ENCODE peak calls at places on chromosomes 16 and 17, in four cellular contexts. One of them, this sample, is unnamed. For H3K79me2 and H3K27me3, the result is how much of the 10 kb centered on the place peaks cover.

GRCh38 chr17:8122391-8122922 is 1.4 kb downstream of the HES7 start:
- DNase-seq in GM23338: peak
- DNase-seq in GM12878: no peak
- DNase-seq in H9: peak
- DNase-seq in this sample: no peak

GRCh38 chr16:58661199-58661830 is 23.3 kb downstream of the SLC38A7 start:
- DNase-seq in GM23338: peak
- DNase-seq in GM12878: no peak
- DNase-seq in H9: peak
- DNase-seq in this sample: no peak

GRCh38 chr17:78665952-78666920 is 89.0 kb upstream of the DNAH17 start:
- DNase-seq in GM23338: no peak
- DNase-seq in GM12878: no peak
- DNase-seq in H9: no peak
- DNase-seq in this sample: no peak

GRCh38 chr16:56198755-56199114 is 7.4 kb downstream of the GNAO1 start:
- DNase-seq in GM12878: no peak
- DNase-seq in H9: no peak
- DNase-seq in GM23338: no peak
- DNase-seq in this sample: no peak

GRCh38 chr16:59148756-59149155 is 414.6 kb upstream of the GOT2 start:
- DNase-seq in GM12878: no peak
- DNase-seq in H9: no peak
- DNase-seq in GM23338: no peak
- DNase-seq in this sample: no peak

GRCh38 chr16:73878616-73879015 is 418.0 kb upstream of the PSMD7 start:
- DNase-seq in GM23338: peak
- DNase-seq in H9: no peak
- DNase-seq in GM12878: peak
- DNase-seq in this sample: no peak

GRCh38 chr16:20300312-20301097 is 26.8 kb downstream of the GP2 start:
- DNase-seq in GM23338: peak
- DNase-seq in H9: peak
- DNase-seq in GM12878: peak
- DNase-seq in this sample: peak

GRCh38 chr17:61000911-61001310 is 323.3 kb downstream of the BCAS3 start:
- DNase-seq in GM23338: peak
- DNase-seq in GM12878: no peak
- DNase-seq in H9: no peak
- DNase-seq in this sample: no peak

GRCh38 chr16:86895609-86896008 is 317.3 kb downstream of the FOXL1 start:
- DNase-seq in H9: no peak
- DNase-seq in GM12878: no peak
- DNase-seq in GM23338: peak
- DNase-seq in this sample: no peak

GRCh38 chr16:66412182-66412581 is 14.9 kb upstream of the BEAN1 start:
- DNase-seq in GM23338: no peak
- DNase-seq in GM12878: no peak
- DNase-seq in H9: no peak
- DNase-seq in this sample: no peak

GRCh38 chr17:21358682-21359482 is 17.3 kb upstream of the KCNJ12 start:
- DNase-seq in GM12878: no peak
- DNase-seq in GM23338: no peak
- DNase-seq in H9: no peak
- DNase-seq in this sample: no peak

GRCh38 chr17:80761421-80761871 is 216.8 kb downstream of the RPTOR start:
- DNase-seq in GM12878: no peak
- DNase-seq in H9: no peak
- DNase-seq in GM23338: no peak
- DNase-seq in this sample: peak

GRCh38 chr17:72416905-72417304 is 296.1 kb downstream of the SOX9 start:
- DNase-seq in GM12878: no peak
- DNase-seq in H9: no peak
- DNase-seq in GM23338: no peak
- DNase-seq in this sample: no peak

GRCh38 chr17:40062347-40063033 is at the start of gene THRA:
- DNase-seq in GM23338: peak
- DNase-seq in GM12878: no peak
- DNase-seq in H9: peak
- DNase-seq in this sample: no peak

GRCh38 chr17:68972119-68972704 is 17.0 kb upstream of the ABCA8 start:
- DNase-seq in GM23338: peak
- DNase-seq in GM12878: no peak
- DNase-seq in H9: no peak
- DNase-seq in this sample: no peak

GRCh38 chr17:75049057-75049456 is 2.0 kb downstream of the KCTD2 start:
- DNase-seq in GM12878: no peak
- DNase-seq in H9: no peak
- DNase-seq in GM23338: no peak
- DNase-seq in this sample: no peak

GRCh38 chr16:11203111-11203623 is 52.8 kb downstream of the SOCS1 start:
- DNase-seq in GM12878: no peak
- DNase-seq in GM23338: no peak
- DNase-seq in H9: no peak
- DNase-seq in this sample: no peak

GRCh38 chr17:65100316-65101140 is 36.6 kb upstream of the RGS9 start:
- DNase-seq in H9: peak
- DNase-seq in GM12878: peak
- DNase-seq in GM23338: peak
- DNase-seq in this sample: no peak

GRCh38 chr16:3575491-3575890 is 1.7 kb downstream of the NLRC3 start:
- DNase-seq in GM12878: no peak
- DNase-seq in GM23338: no peak
- DNase-seq in H9: no peak
- DNase-seq in this sample: no peak

GRCh38 chr17:34578016-34578415 is 1.4 kb upstream of the TMEM132E start:
- DNase-seq in GM23338: peak
- DNase-seq in H9: peak
- DNase-seq in GM12878: no peak
- DNase-seq in this sample: no peak

GRCh38 chr17:73697872-73698271 is 53.6 kb upstream of the SDK2 start:
- DNase-seq in H9: peak
- DNase-seq in GM12878: no peak
- DNase-seq in GM23338: peak
- DNase-seq in this sample: no peak

GRCh38 chr17:52128721-52129120 is 29.8 kb downstream of the CA10 start:
- DNase-seq in GM23338: no peak
- DNase-seq in GM12878: no peak
- DNase-seq in H9: no peak
- DNase-seq in this sample: no peak

GRCh38 chr16:154223-155030 is 2.0 kb downstream of the HBZ start:
- DNase-seq in H9: peak
- DNase-seq in GM23338: peak
- DNase-seq in GM12878: no peak
- DNase-seq in this sample: no peak

GRCh38 chr17:29524692-29525091 is 42.1 kb downstream of the ABHD15 start:
- DNase-seq in H9: no peak
- DNase-seq in GM12878: no peak
- DNase-seq in GM23338: no peak
- DNase-seq in this sample: no peak

GRCh38 chr16:87324411-87325275 is 7.5 kb upstream of the C16orf95 start:
- DNase-seq in GM12878: no peak
- DNase-seq in GM23338: peak
- DNase-seq in H9: peak
- DNase-seq in this sample: no peak

GRCh38 chr17:27247071-27247957 is 46.6 kb upstream of the WSB1 start:
- DNase-seq in GM12878: no peak
- DNase-seq in H9: no peak
- DNase-seq in GM23338: no peak
- DNase-seq in this sample: no peak

GRCh38 chr17:62001105-62001504 is 64.0 kb downstream of the MED13 start:
- DNase-seq in GM12878: no peak
- DNase-seq in H9: no peak
- DNase-seq in GM23338: no peak
- DNase-seq in this sample: no peak
- H3K79me2 ChIP-seq in GM12878: under half
- H3K79me2 ChIP-seq in H9: under half
- H3K79me2 ChIP-seq in GM23338: half or more
- H3K79me2 ChIP-seq in this sample: under half

GRCh38 chr17:48326311-48326710 is 103.7 kb downstream of the SKAP1 start:
- DNase-seq in GM12878: no peak
- DNase-seq in GM23338: no peak
- DNase-seq in H9: no peak
- DNase-seq in this sample: no peak
- H3K27me3 ChIP-seq in GM12878: under half
- H3K27me3 ChIP-seq in GM23338: under half
- H3K27me3 ChIP-seq in H9: under half
- H3K27me3 ChIP-seq in this sample: under half

GRCh38 chr16:1708083-1708767 is 2.2 kb downstream of the MAPK8IP3 start:
- DNase-seq in H9: no peak
- DNase-seq in GM12878: no peak
- DNase-seq in GM23338: no peak
- DNase-seq in this sample: no peak
- H3K79me2 ChIP-seq in H9: under half
- H3K79me2 ChIP-seq in GM12878: under half
- H3K79me2 ChIP-seq in GM23338: half or more
- H3K79me2 ChIP-seq in this sample: half or more

GRCh38 chr16:2284797-2285576 is 17.1 kb upstream of the RNPS1 start:
- DNase-seq in GM23338: no peak
- DNase-seq in GM12878: no peak
- DNase-seq in H9: no peak
- DNase-seq in this sample: no peak
- H3K27me3 ChIP-seq in GM23338: under half
- H3K27me3 ChIP-seq in GM12878: under half
- H3K27me3 ChIP-seq in H9: under half
- H3K27me3 ChIP-seq in this sample: under half

GRCh38 chr16:68377221-68377620 is 66.4 kb downstream of the PRMT7 start:
- DNase-seq in GM12878: no peak
- DNase-seq in GM23338: no peak
- DNase-seq in H9: no peak
- DNase-seq in this sample: no peak
- H3K79me2 ChIP-seq in GM12878: under half
- H3K79me2 ChIP-seq in GM23338: under half
- H3K79me2 ChIP-seq in H9: under half
- H3K79me2 ChIP-seq in this sample: under half

GRCh38 chr17:46770439-46770817 is 48.1 kb downstream of the WNT3 start:
- DNase-seq in GM23338: peak
- DNase-seq in H9: no peak
- DNase-seq in GM12878: no peak
- DNase-seq in this sample: no peak
- H3K27me3 ChIP-seq in GM23338: half or more
- H3K27me3 ChIP-seq in H9: under half
- H3K27me3 ChIP-seq in GM12878: under half
- H3K27me3 ChIP-seq in this sample: under half

GRCh38 chr17:44121997-44122824 is 1.2 kb downstream of the HDAC5 start:
- DNase-seq in GM12878: no peak
- DNase-seq in H9: no peak
- DNase-seq in GM23338: peak
- DNase-seq in this sample: no peak

GRCh38 chr17:44121206-44121605 is 2.2 kb downstream of the HDAC5 start:
- DNase-seq in GM23338: no peak
- DNase-seq in GM12878: no peak
- DNase-seq in H9: peak
- DNase-seq in this sample: no peak

GRCh38 chr17:44124118-44124438 is 637 bp upstream of the HDAC5 start:
- DNase-seq in H9: no peak
- DNase-seq in GM23338: no peak
- DNase-seq in GM12878: no peak
- DNase-seq in this sample: no peak

GRCh38 chr17:44122825-44123355 is 551 bp downstream of the HDAC5 start:
- DNase-seq in H9: no peak
- DNase-seq in GM12878: no peak
- DNase-seq in GM23338: peak
- DNase-seq in this sample: no peak

GRCh38 chr17:44123356-44124117 is at the start of gene HDAC5:
- DNase-seq in GM12878: peak
- DNase-seq in H9: peak
- DNase-seq in GM23338: peak
- DNase-seq in this sample: no peak
- H3K79me2 ChIP-seq in GM12878: under half
- H3K79me2 ChIP-seq in H9: under half
- H3K79me2 ChIP-seq in GM23338: under half
- H3K79me2 ChIP-seq in this sample: under half

GRCh38 chr17:13601317-13601775 is 383 bp downstream of the HS3ST3A1 start:
- DNase-seq in H9: no peak
- DNase-seq in GM23338: peak
- DNase-seq in GM12878: no peak
- DNase-seq in this sample: no peak
- H3K27me3 ChIP-seq in H9: under half
- H3K27me3 ChIP-seq in GM23338: under half
- H3K27me3 ChIP-seq in GM12878: under half
- H3K27me3 ChIP-seq in this sample: under half

DNA sequence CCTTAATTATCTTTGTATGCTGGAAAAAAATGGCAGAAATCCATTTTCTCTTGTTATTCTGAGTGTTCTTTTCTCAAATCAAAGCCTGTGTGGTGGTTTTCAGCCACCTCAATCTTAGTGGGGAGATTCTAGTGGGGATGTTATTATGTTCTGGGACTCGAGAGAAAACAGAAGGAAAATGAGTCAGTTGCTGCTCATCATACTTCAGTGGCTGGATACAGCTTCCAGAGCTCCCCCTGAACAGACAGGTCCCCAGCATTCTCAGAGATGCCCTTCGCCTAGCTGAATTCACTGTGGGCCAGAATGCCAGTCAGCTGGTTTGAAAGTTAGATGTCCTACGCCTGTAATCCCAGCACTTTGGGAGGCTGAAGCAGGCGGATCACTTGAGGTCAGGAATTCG is 8.5 kb downstream of the ST6GALNAC1 start:
- DNase-seq in GM23338: no peak
- DNase-seq in H9: no peak
- DNase-seq in GM12878: no peak
- DNase-seq in this sample: no peak
- H3K79me2 ChIP-seq in GM23338: under half
- H3K79me2 ChIP-seq in H9: under half
- H3K79me2 ChIP-seq in GM12878: under half
- H3K79me2 ChIP-seq in this sample: under half

GRCh38 chr16:78704421-78704820 is 605.0 kb downstream of the WWOX start:
- DNase-seq in GM12878: no peak
- DNase-seq in GM23338: no peak
- DNase-seq in H9: no peak
- DNase-seq in this sample: no peak
- H3K27me3 ChIP-seq in GM12878: under half
- H3K27me3 ChIP-seq in GM23338: under half
- H3K27me3 ChIP-seq in H9: under half
- H3K27me3 ChIP-seq in this sample: under half

This sample was measured in keratinocyte.